ENCODE peak calls at places on chromosomes 6 and 20, in four cellular contexts. M is RPMI8226, X is iPS-NIHi11, U is cardiac fibroblast. C is an unnamed sample.

GRCh38 chr6:112029045-112029822 is 24.7 kb upstream of the CCN6 start:
- DNase-seq in M (peak), X (peak), U (peak), C (peak)

GRCh38 chr20:58797371-58798050 is 53.2 kb downstream of the GNAS-AS1 start:
- DNase-seq in M (no peak), X (no peak), U (no peak), C (no peak)

GRCh38 chr20:916125-916799 is at the start of gene ANGPT4:
- DNase-seq in M (no peak), X (peak), U (no peak), C (no peak)

GRCh38 chr20:25055711-25056492 is 2.0 kb downstream of the ACSS1 start:
- DNase-seq in M (no peak), X (no peak), U (no peak), C (no peak)

GRCh38 chr6:20708367-20709124 is 174.3 kb downstream of the CDKAL1 start:
- DNase-seq in M (no peak), X (no peak), U (no peak), C (no peak)

GRCh38 chr6:69866351-69867074 is at the start of gene COL19A1:
- DNase-seq in M (peak), X (peak), U (peak), C (peak)

GRCh38 chr6:17098538-17098937 is 3.3 kb upstream of the STMND1 start:
- DNase-seq in M (no peak), X (no peak), U (peak), C (no peak)

GRCh38 chr6:24662206-24662605 is 4.5 kb downstream of the TDP2 start:
- DNase-seq in M (no peak), X (no peak), U (no peak), C (no peak)

GRCh38 chr6:127146935-127147334 is 28.5 kb downstream of the RSPO3 start:
- DNase-seq in M (no peak), X (peak), U (peak), C (no peak)

GRCh38 chr6:79605968-79606764 is 25.0 kb upstream of the SH3BGRL2 start:
- DNase-seq in M (no peak), X (peak), U (no peak), C (no peak)

GRCh38 chr20:5797843-5798462 is 47.8 kb downstream of the SHLD1 start:
- DNase-seq in M (peak), X (no peak), U (no peak), C (peak)

GRCh38 chr6:141077355-141078333 is 1055.1 kb upstream of the GJE1 start:
- DNase-seq in M (peak), X (peak), U (peak), C (peak)

GRCh38 chr20:41300906-41301305 is 16.6 kb downstream of the ZHX3 start:
- DNase-seq in M (no peak), X (no peak), U (no peak), C (no peak)

GRCh38 chr20:39399463-39399862 is 437.3 kb downstream of the DHX35 start:
- DNase-seq in M (no peak), X (no peak), U (no peak), C (no peak)

GRCh38 chr20:35252037-35252461 is 25.6 kb downstream of the MMP24 start:
- DNase-seq in M (no peak), X (no peak), U (no peak), C (no peak)

GRCh38 chr6:34052071-34052825 is 93.6 kb downstream of the GRM4 start:
- DNase-seq in M (no peak), X (no peak), U (no peak), C (no peak)

GRCh38 chr6:78966542-78966941 is 99.2 kb downstream of the IRAK1BP1 start:
- DNase-seq in M (no peak), X (no peak), U (no peak), C (no peak)

GRCh38 chr6:138981416-138981815 is 6.6 kb downstream of the REPS1 start:
- DNase-seq in M (no peak), X (no peak), U (no peak), C (no peak)

GRCh38 chr6:28209753-28210535 is 15.1 kb upstream of the ZSCAN9 start:
- DNase-seq in M (no peak), X (no peak), U (no peak), C (no peak)

GRCh38 chr6:35146453-35146852 is 5.3 kb upstream of the TCP11 start:
- DNase-seq in M (peak), X (peak), U (peak), C (peak)

GRCh38 chr6:128311944-128312570 is 208.3 kb downstream of the PTPRK start:
- DNase-seq in M (no peak), X (no peak), U (no peak), C (no peak)

GRCh38 chr20:32165836-32166545 is 41.6 kb downstream of the PLAGL2 start:
- DNase-seq in M (no peak), X (no peak), U (no peak), C (no peak)

GRCh38 chr6:43011207-43011606 is 2.5 kb downstream of the MEA1 start:
- DNase-seq in M (no peak), X (no peak), U (no peak), C (no peak)

GRCh38 chr6:79719248-79719975 is 88.3 kb downstream of the SH3BGRL2 start:
- DNase-seq in M (no peak), X (no peak), U (peak), C (no peak)

GRCh38 chr6:51841656-51842055 is 245.8 kb downstream of the PKHD1 start:
- DNase-seq in M (no peak), X (peak), U (no peak), C (no peak)

GRCh38 chr6:105137388-105137787 is 42.4 kb downstream of the POPDC3 start:
- DNase-seq in M (no peak), X (peak), U (peak), C (no peak)

GRCh38 chr6:85113934-85114582 is 335.8 kb upstream of the NT5E start:
- DNase-seq in M (no peak), X (no peak), U (peak), C (no peak)

GRCh38 chr6:92126983-92127382 is 1292.4 kb downstream of the EPHA7 start:
- DNase-seq in M (no peak), X (no peak), U (no peak), C (no peak)

GRCh38 chr6:45827952-45828530 is 187.6 kb downstream of the CLIC5 start:
- DNase-seq in M (no peak), X (no peak), U (no peak), C (no peak)

GRCh38 chr6:90401933-90402830 is 105.5 kb upstream of the BACH2 start:
- DNase-seq in M (no peak), X (no peak), U (no peak), C (peak)

C was measured in OCI-LY7.